ENCODE peak calls at places on chromosomes 7 and 10, in ten cellular contexts. Q is stomach, C is transverse colon, G is A549, B is esophagus muscularis mucosa, A is tibial nerve, Z is K562, P is ovary, S is suprapubic skin, I is HepG2. Y is an unnamed sample.

GRCh38 chr7:56115852-56116538 is at the start of gene NUPR2:
- DNase-seq in B (no peak), Q (peak; percentile 45), S (peak; percentile 69), C (peak; percentile 11), A (no peak), I (no peak), G (no peak), Z (no peak), P (no peak), Y (peak; percentile 80)

GRCh38 chr7:1720325-1720724 is 50.2 kb downstream of the ELFN1 start:
- DNase-seq in S (no peak), C (no peak), Q (no peak), G (no peak), I (no peak), A (no peak), B (no peak), Z (no peak), P (no peak), Y (no peak)

GRCh38 chr10:116669832-116670644 is 49.3 kb downstream of the PNLIPRP2 start:
- DNase-seq in C (peak; percentile 47), G (no peak), A (no peak), P (peak; percentile 59), B (no peak), I (peak; percentile 39), S (peak; percentile 61), Q (no peak), Z (peak; percentile 9), Y (peak; percentile 69)

GRCh38 chr7:39073432-39073831 is 95.7 kb downstream of the POU6F2 start:
- DNase-seq in Z (no peak), G (no peak), P (no peak), C (no peak), Q (no peak), B (no peak), S (no peak), A (no peak), I (no peak), Y (peak; percentile 36)

GRCh38 chr10:44177610-44178009 is 207.3 kb downstream of the CXCL12 start:
- DNase-seq in A (no peak), B (peak; percentile 57), G (no peak), S (no peak), P (no peak), Q (no peak), C (no peak), Z (no peak), I (no peak), Y (no peak)

GRCh38 chr7:136594739-136595144 is 273.7 kb upstream of the CHRM2 start:
- DNase-seq in C (no peak), Q (no peak), P (no peak), I (no peak), Z (no peak), B (no peak), A (no peak), G (no peak), S (no peak), Y (no peak)

GRCh38 chr7:100080895-100081534 is 508 bp downstream of the ZNF3 start:
- DNase-seq in Q (no peak), A (no peak), C (no peak), Z (no peak), G (no peak), S (no peak), P (no peak), B (no peak), I (peak; percentile 77), Y (no peak)

GRCh38 chr10:29119374-29119773 is 169.5 kb upstream of the LYZL1 start:
- DNase-seq in Z (peak; percentile 59), A (no peak), C (peak; percentile 72), G (no peak), P (peak; percentile 71), I (peak; percentile 46), B (no peak), Q (peak; percentile 59), S (no peak), Y (no peak)

GRCh38 chr7:67625257-67625713 is 628.7 kb downstream of the TYW1 start:
- DNase-seq in C (peak; percentile 50), I (peak; percentile 51), S (peak; percentile 81), G (peak; percentile 76), B (peak; percentile 93), A (peak; percentile 72), P (peak; percentile 92), Z (peak; percentile 73), Q (peak; percentile 53), Y (peak; percentile 66)

GRCh38 chr10:75095631-75096030 is 15.8 kb upstream of the SAMD8 start:
- DNase-seq in Q (no peak), Z (no peak), G (no peak), I (no peak), S (no peak), B (no peak), A (no peak), C (no peak), P (no peak), Y (no peak)

DNA sequence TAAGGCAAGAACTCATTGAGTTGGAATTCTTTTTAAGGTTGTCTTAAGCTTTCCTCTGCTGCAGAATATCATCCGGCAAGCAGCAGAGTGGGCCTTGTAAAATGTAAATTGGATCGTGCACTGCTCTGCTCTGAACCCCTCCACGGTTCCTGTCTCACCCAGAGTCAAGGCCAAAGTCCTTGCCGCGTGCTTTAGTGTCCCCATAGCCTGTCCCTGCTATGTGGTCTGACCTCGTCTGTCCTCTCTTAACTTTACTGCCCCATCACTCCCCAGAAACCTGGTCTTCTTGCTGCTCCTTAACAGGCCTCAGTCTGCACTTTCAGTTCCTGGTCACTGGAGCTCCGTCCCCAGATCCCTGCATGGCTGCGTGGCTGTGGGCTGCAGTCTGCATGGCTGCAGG is 121.6 kb upstream of the SDK1 start:
- DNase-seq in B (no peak), C (no peak), Q (no peak), Z (no peak), I (peak; percentile 37), P (no peak), G (no peak), S (no peak), A (no peak), Y (no peak)
- TF ChIP-seq EP300 in B (no peak), C (no peak), Q (no peak), Z (no peak), I (no peak), P (no peak), G (no peak), S (no peak), A (no peak), Y (no peak)

GRCh38 chr7:22216832-22217475 is 140.0 kb downstream of the RAPGEF5 start:
- DNase-seq in Z (no peak), I (no peak), C (no peak), S (no peak), G (no peak), A (no peak), Q (no peak), B (no peak), P (no peak), Y (no peak)
- TF ChIP-seq POLR2A in Z (no peak), I (no peak), C (no peak), S (no peak), G (no peak), A (no peak), Q (no peak), B (no peak), P (no peak), Y (no peak)

GRCh38 chr7:105126436-105126975 is 112.5 kb downstream of the KMT2E start:
- DNase-seq in A (no peak), I (no peak), G (no peak), P (no peak), C (no peak), Z (no peak), B (peak; percentile 14), Q (no peak), S (no peak), Y (no peak)
- TF ChIP-seq EP300 in A (no peak), I (no peak), G (no peak), P (no peak), C (no peak), Z (no peak), B (no peak), Q (no peak), S (no peak), Y (no peak)

GRCh38 chr7:44124822-44125202 is 1.5 kb upstream of the POLD2 start:
- DNase-seq in A (no peak), C (no peak), G (no peak), I (no peak), B (no peak), Q (no peak), Z (no peak), S (no peak), P (peak; percentile 29), Y (no peak)

GRCh38 chr7:44122529-44122928 is 819 bp downstream of the POLD2 start:
- DNase-seq in C (no peak), Q (no peak), Z (no peak), G (no peak), A (no peak), P (no peak), I (no peak), B (no peak), S (no peak), Y (no peak)

GRCh38 chr7:44120395-44120794 is 3.0 kb downstream of the POLD2 start:
- DNase-seq in P (no peak), B (no peak), Z (no peak), I (no peak), Q (no peak), A (no peak), G (no peak), S (no peak), C (no peak), Y (no peak)

GRCh38 chr7:44121761-44122420 is 1.5 kb downstream of the POLD2 start:
- DNase-seq in Q (no peak), G (no peak), S (no peak), P (peak; percentile 34), B (no peak), Z (no peak), I (no peak), A (no peak), C (no peak), Y (no peak)

GRCh38 chr7:44123190-44124003 is at the start of gene POLD2:
- DNase-seq in S (peak; percentile 99), A (peak; percentile 95), C (peak; percentile 98), G (peak; percentile 99), B (peak; percentile 99), I (peak; percentile 90), Q (peak; percentile 97), Z (peak; percentile 98), P (peak; percentile 99), Y (peak; percentile 98)
- TF ChIP-seq POLR2A in S (no peak), A (peak; percentile 39), C (peak; percentile 68), G (peak; percentile 68), B (peak; percentile 70), I (peak; percentile 69), Q (no peak), Z (peak; percentile 84), P (peak; percentile 69), Y (no peak)

Y was measured in upper lobe of left lung.